ENCODE peak calls at places on chromosomes 13 and 19, in four cellular contexts. K, Y, F and G are unnamed samples.

GRCh38 chr13:43895940-43896339 is 16.2 kb downstream of the LACC1 start:
- DNase-seq in K (no peak), Y (no peak), F (no peak), G (no peak)

GRCh38 chr19:4624733-4625362 is 14.5 kb upstream of the TNFAIP8L1 start:
- DNase-seq in K (peak), F (no peak), Y (peak), G (peak)

GRCh38 chr13:112168771-112169170 is 101.8 kb downstream of the SOX1 start:
- DNase-seq in K (no peak), F (no peak), Y (no peak), G (no peak)

GRCh38 chr19:18290250-18291018 is 9.0 kb upstream of the JUND start:
- DNase-seq in K (no peak), Y (peak), F (peak), G (no peak)

GRCh38 chr19:6580313-6580712 is 10.6 kb downstream of the CD70 start:
- DNase-seq in K (peak), Y (peak), F (no peak), G (no peak)

GRCh38 chr19:35822579-35822978 is 9.9 kb upstream of the PRODH2 start:
- DNase-seq in F (no peak), Y (no peak), K (no peak), G (no peak)

GRCh38 chr19:48992571-48993174 is 436 bp downstream of the GYS1 start:
- DNase-seq in F (no peak), K (no peak), Y (no peak), G (no peak)

GRCh38 chr13:77767413-77767812 is 69.9 kb downstream of the SLAIN1 start:
- DNase-seq in K (no peak), F (no peak), Y (no peak), G (no peak)

GRCh38 chr19:5717215-5717614 is 2.7 kb downstream of the LONP1 start:
- DNase-seq in Y (no peak), F (no peak), K (no peak), G (no peak)

GRCh38 chr19:16564842-16565241 is 7.4 kb downstream of the SLC35E1 start:
- DNase-seq in Y (no peak), F (no peak), K (no peak), G (no peak)

GRCh38 chr13:98307744-98308524 is 130.9 kb upstream of the RNF113B start:
- DNase-seq in F (no peak), K (no peak), Y (no peak), G (no peak)